ENCODE peak calls at places on chromosomes 1 and 21, in eight cellular contexts. C is H7, R is MV-4-11, P is D341Med, F is stomach, V is pancreas, Y is brain microvascular endothelial cell, J is left ventricle myocardium superior. K is an unnamed sample.

GRCh38 chr1:167492509-167492910 is 25.8 kb downstream of the CD247 start:
- DNase-seq in V (no peak), J (no peak), F (no peak), C (no peak), R (no peak), P (no peak), Y (no peak), K (no peak)

GRCh38 chr1:206658264-206658980 is 23.1 kb downstream of the DYRK3 start:
- DNase-seq in V (no peak), P (peak), R (peak), J (peak), Y (peak), F (peak), C (peak), K (no peak)

GRCh38 chr1:95974586-95974985 is 740.6 kb downstream of the RWDD3 start:
- DNase-seq in F (no peak), V (no peak), R (no peak), C (no peak), Y (no peak), J (no peak), P (no peak), K (peak)

GRCh38 chr1:44327679-44328491 is 27.2 kb downstream of the ERI3 start:
- DNase-seq in J (peak), C (peak), R (peak), P (peak), F (peak), Y (peak), V (peak), K (peak)

GRCh38 chr1:12339861-12340557 is 110.2 kb downstream of the VPS13D start:
- DNase-seq in P (no peak), C (no peak), F (no peak), R (no peak), J (no peak), V (no peak), Y (no peak), K (no peak)

GRCh38 chr1:64082459-64082858 is 121.0 kb upstream of the UBE2U start:
- DNase-seq in F (no peak), P (no peak), V (no peak), Y (peak), C (no peak), J (no peak), R (no peak), K (peak)

GRCh38 chr21:44903689-44904088 is 17.0 kb downstream of the ITGB2 start:
- DNase-seq in F (no peak), R (no peak), J (peak), C (no peak), Y (no peak), V (no peak), P (no peak), K (no peak)

GRCh38 chr1:36432616-36433015 is 17.6 kb downstream of the OSCP1 start:
- DNase-seq in F (peak), R (no peak), J (no peak), Y (no peak), V (peak), P (no peak), C (no peak), K (no peak)

GRCh38 chr1:222880586-222880985 is 65.7 kb downstream of the DISP1 start:
- DNase-seq in J (no peak), P (no peak), F (no peak), Y (peak), R (peak), C (no peak), V (no peak), K (peak)

GRCh38 chr1:11653616-11654570 is at the start of gene FBXO2:
- DNase-seq in F (peak), V (no peak), J (peak), Y (no peak), P (peak), R (no peak), C (peak), K (peak)

GRCh38 chr1:173818459-173818858 is 6.0 kb upstream of the DARS2 start:
- DNase-seq in R (no peak), J (no peak), F (no peak), V (no peak), C (no peak), P (no peak), Y (no peak), K (no peak)

GRCh38 chr1:100752806-100753205 is 33.3 kb downstream of the VCAM1 start:
- DNase-seq in J (no peak), C (no peak), V (no peak), F (no peak), R (no peak), P (no peak), Y (no peak), K (no peak)

GRCh38 chr1:50967416-50968020 is 2.5 kb upstream of the CDKN2C start:
- DNase-seq in P (no peak), F (no peak), V (no peak), C (peak), R (peak), J (no peak), Y (no peak), K (no peak)

GRCh38 chr1:27605796-27606707 is 2.1 kb upstream of the AHDC1 start:
- DNase-seq in R (peak), P (peak), J (peak), Y (no peak), F (peak), V (peak), C (peak), K (peak)

GRCh38 chr1:38613996-38614395 is 245.6 kb downstream of the RRAGC start:
- DNase-seq in C (no peak), J (peak), P (no peak), R (no peak), V (no peak), Y (no peak), F (no peak), K (peak)

GRCh38 chr1:26627959-26628358 is 67.9 kb upstream of the ARID1A start:
- DNase-seq in R (peak), V (no peak), J (no peak), Y (no peak), P (no peak), C (no peak), F (no peak), K (no peak)

GRCh38 chr1:168257397-168257796 is 23.3 kb upstream of the TBX19 start:
- DNase-seq in C (no peak), R (no peak), V (no peak), J (no peak), Y (no peak), P (no peak), F (no peak), K (no peak)

GRCh38 chr1:26358411-26359384 is 4.8 kb upstream of the CRYBG2 start:
- DNase-seq in F (peak), V (peak), R (no peak), P (no peak), J (no peak), C (peak), Y (no peak), K (no peak)

GRCh38 chr1:31069392-31069791 is 3.9 kb upstream of the PUM1 start:
- DNase-seq in F (no peak), J (no peak), Y (no peak), C (no peak), P (no peak), V (no peak), R (no peak), K (no peak)

GRCh38 chr1:42335809-42336518 is 929 bp upstream of the FOXJ3 start:
- DNase-seq in Y (peak), V (peak), C (no peak), R (no peak), F (peak), J (no peak), P (no peak), K (peak)

GRCh38 chr1:54671985-54672608 is 30.5 kb downstream of the MROH7 start:
- DNase-seq in J (no peak), C (peak), R (peak), F (peak), Y (peak), V (peak), P (peak), K (peak)

GRCh38 chr1:159012495-159012894 is 2.8 kb downstream of the IFI16 start:
- DNase-seq in J (no peak), P (no peak), R (peak), Y (no peak), V (no peak), F (no peak), C (no peak), K (peak)

GRCh38 chr1:31238612-31238985 is 1.1 kb downstream of the NKAIN1 start:
- DNase-seq in V (no peak), F (no peak), Y (no peak), R (no peak), J (no peak), P (no peak), C (no peak), K (no peak)

GRCh38 chr1:210232524-210233215 is at the start of gene SERTAD4:
- DNase-seq in J (peak), R (no peak), C (peak), F (peak), V (peak), Y (no peak), P (peak), K (peak)

GRCh38 chr1:43446881-43447835 is 6.6 kb downstream of the HYI start:
- DNase-seq in C (no peak), V (no peak), J (no peak), F (peak), P (no peak), Y (no peak), R (no peak), K (no peak)

GRCh38 chr1:68558321-68559026 is 61.6 kb upstream of the DEPDC1 start:
- DNase-seq in J (no peak), C (no peak), R (no peak), P (no peak), F (no peak), V (no peak), Y (no peak), K (no peak)

GRCh38 chr21:39707316-39707715 is 37.7 kb upstream of the IGSF5 start:
- DNase-seq in F (no peak), Y (no peak), J (no peak), R (no peak), P (no peak), C (no peak), V (no peak), K (no peak)

GRCh38 chr1:110196917-110197782 is 13.0 kb upstream of the KCNC4 start:
- DNase-seq in F (peak), R (peak), J (no peak), P (peak), V (peak), C (peak), Y (peak), K (peak)

GRCh38 chr1:8348777-8349472 is 31.0 kb downstream of the SLC45A1 start:
- DNase-seq in J (peak), C (peak), V (peak), Y (peak), P (peak), R (peak), F (peak), K (peak)